ENCODE peak calls at places on chromosomes 12 and 14, in eight cellular contexts. E is T-cell; K is stimulated activated CD4-positive, alpha-beta T cell treated with anti-CD3 and anti-CD28 coated beads, Interleukin-4, amount 100 ng/mL, for 48 hours; U is NCI-H345; R is Daoy; Z is HT-29; A is GOT3; D is ELR. O is an unnamed sample.

GRCh38 chr14:72692678-72693077 is 201.2 kb downstream of the DPF3 start:
- DNase-seq in E (no peak), K (no peak), U (peak), R (no peak), Z (no peak), A (no peak), D (no peak), O (no peak)

GRCh38 chr12:127169321-127170270 is 1097.4 kb upstream of the TMEM132C start:
- DNase-seq in E (no peak), K (no peak), U (no peak), R (peak), Z (no peak), A (no peak), D (no peak), O (no peak)

GRCh38 chr12:21451529-21451928 is 14.1 kb downstream of the PYROXD1 start:
- DNase-seq in E (no peak), K (no peak), U (no peak), R (no peak), Z (no peak), A (no peak), D (peak), O (no peak)

GRCh38 chr14:24058260-24058950 is 6.6 kb downstream of the CARMIL3 start:
- DNase-seq in E (peak), K (no peak), U (peak), R (peak), Z (peak), A (peak), D (peak), O (peak)

GRCh38 chr14:50667491-50668007 is 557 bp downstream of the SAV1 start:
- DNase-seq in E (peak), K (no peak), U (peak), R (no peak), Z (peak), A (no peak), D (no peak), O (no peak)

GRCh38 chr12:121793501-121793835 is at the start of gene RHOF:
- DNase-seq in E (no peak), K (peak), U (no peak), R (peak), Z (no peak), A (no peak), D (peak), O (peak)

GRCh38 chr14:106141242-106142220 is 615.1 kb downstream of the TMEM121 start:
- DNase-seq in E (no peak), K (peak), U (no peak), R (no peak), Z (no peak), A (no peak), D (no peak), O (no peak)

GRCh38 chr12:91628656-91629055 is 446.0 kb upstream of the DCN start:
- DNase-seq in E (no peak), K (no peak), U (no peak), R (no peak), Z (no peak), A (no peak), D (no peak), O (no peak)

GRCh38 chr12:6141048-6141447 is 16.6 kb upstream of the VWF start:
- DNase-seq in E (peak), K (peak), U (no peak), R (no peak), Z (no peak), A (no peak), D (peak), O (no peak)

O was measured in endothelial cell.